ENCODE peak calls at places on chromosomes 1 and 21, in nine cellular contexts. U is stimulated activated CD4-positive, alpha-beta T cell treated with anti-CD3 and anti-CD28 coated beads, Interleukin-2, amount 100 ng/mL, for 48 hours; C is NCI-H2029; D is HFFc6; F is NCI-H1092; K is WTC11; L is stomach; T is activated T-helper 1 cell treated with Interleukin-2 at 50 U/mL for 16 hours; Z is epithelial cell of esophagus. R is an unnamed sample.

GRCh38 chr1:193654951-193655705 is 468.7 kb upstream of the B3GALT2 start:
- DNase-seq in T (no peak), C (no peak), L (no peak), U (no peak), D (peak; percentile 41), K (no peak), F (no peak), Z (peak; percentile 66), R (no peak)

GRCh38 chr1:159979257-159979656 is 25.2 kb upstream of the SLAMF9 start:
- DNase-seq in D (no peak), Z (no peak), F (no peak), C (no peak), U (no peak), T (no peak), K (no peak), L (no peak), R (no peak)

GRCh38 chr1:25210728-25211127 is 21.6 kb downstream of the SYF2 start:
- DNase-seq in C (no peak), U (no peak), D (no peak), T (no peak), F (no peak), K (no peak), Z (no peak), L (peak; percentile 8), R (no peak)

GRCh38 chr1:16980473-16981268 is at the start of gene MFAP2:
- DNase-seq in K (peak; percentile 66), U (no peak), D (peak; percentile 30), L (no peak), T (no peak), F (no peak), C (no peak), Z (peak; percentile 46), R (no peak)

GRCh38 chr1:163772266-163772665 is 450.5 kb downstream of the NUF2 start:
- DNase-seq in L (no peak), Z (no peak), T (no peak), D (no peak), U (no peak), C (no peak), F (no peak), K (no peak), R (no peak)

GRCh38 chr21:25373126-25374082 is 233.9 kb downstream of the MRPL39 start:
- DNase-seq in U (no peak), K (peak; percentile 36), F (no peak), D (no peak), C (no peak), T (no peak), Z (no peak), L (no peak), R (no peak)

GRCh38 chr1:154998818-154999650 is 3.6 kb upstream of the ZBTB7B start:
- DNase-seq in U (peak; percentile 80), L (peak; percentile 60), D (peak; percentile 56), K (peak; percentile 90), Z (peak; percentile 60), T (peak; percentile 52), C (peak; percentile 22), F (no peak), R (peak; percentile 51)

GRCh38 chr1:168279253-168279652 is 1.4 kb upstream of the TBX19 start:
- DNase-seq in D (no peak), C (no peak), Z (no peak), U (no peak), T (no peak), L (no peak), F (no peak), K (no peak), R (no peak)

GRCh38 chr1:81512242-81512641 is 288.5 kb upstream of the ADGRL2 start:
- DNase-seq in C (no peak), T (no peak), K (no peak), F (no peak), U (no peak), Z (no peak), L (no peak), D (no peak), R (no peak)

GRCh38 chr1:199794105-199794863 is 233.2 kb upstream of the NR5A2 start:
- DNase-seq in L (no peak), D (no peak), F (no peak), U (no peak), Z (peak; percentile 42), K (no peak), C (no peak), T (no peak), R (no peak)

GRCh38 chr1:31897534-31898100 is 40.6 kb downstream of the PTP4A2 start:
- DNase-seq in F (no peak), K (no peak), C (no peak), Z (peak; percentile 45), U (no peak), D (no peak), L (no peak), T (no peak), R (no peak)

GRCh38 chr1:228478912-228479665 is 8.1 kb upstream of the RNF187 start:
- DNase-seq in T (no peak), D (no peak), K (peak; percentile 69), U (no peak), C (no peak), Z (no peak), F (no peak), L (no peak), R (no peak)

GRCh38 chr1:160708118-160708517 is 3.5 kb downstream of the CD48 start:
- DNase-seq in T (no peak), L (no peak), K (no peak), Z (no peak), U (no peak), D (no peak), C (no peak), F (no peak), R (no peak)

GRCh38 chr21:43812139-43812821 is 22.9 kb downstream of the RRP1 start:
- DNase-seq in Z (peak; percentile 93), F (no peak), L (peak; percentile 32), K (no peak), D (no peak), U (no peak), T (no peak), C (peak; percentile 44), R (no peak)

GRCh38 chr1:20087668-20088067 is 17.7 kb downstream of the PLA2G5 start:
- DNase-seq in T (no peak), L (no peak), C (no peak), F (no peak), U (no peak), Z (no peak), D (no peak), K (peak; percentile 15), R (no peak)

GRCh38 chr1:65176071-65176470 is 28.1 kb downstream of the AK4 start:
- DNase-seq in K (no peak), L (no peak), Z (no peak), C (no peak), D (no peak), T (no peak), U (no peak), F (no peak), R (no peak)

GRCh38 chr1:18607289-18607760 is 23.3 kb upstream of the PAX7 start:
- DNase-seq in T (no peak), L (no peak), D (no peak), Z (no peak), U (no peak), K (no peak), F (no peak), C (no peak), R (no peak)

GRCh38 chr1:100087396-100087795 is 45.3 kb downstream of the SASS6 start:
- DNase-seq in L (no peak), F (no peak), K (no peak), Z (no peak), U (no peak), D (no peak), T (no peak), C (no peak), R (no peak)

GRCh38 chr1:45334308-45335245 is 5.4 kb upstream of the TOE1 start:
- DNase-seq in L (no peak), F (no peak), D (no peak), Z (no peak), T (no peak), K (peak; percentile 36), C (no peak), U (no peak), R (no peak)

GRCh38 chr1:1063945-1064831 is 9.9 kb downstream of the RNF223 start:
- DNase-seq in Z (peak; percentile 68), U (peak; percentile 76), D (peak; percentile 53), F (no peak), T (peak; percentile 66), K (peak; percentile 79), L (peak; percentile 77), C (no peak), R (peak; percentile 59)

GRCh38 chr1:154797175-154797574 is 72.9 kb downstream of the KCNN3 start:
- DNase-seq in Z (no peak), F (no peak), U (no peak), D (no peak), C (no peak), T (no peak), K (no peak), L (no peak), R (no peak)

GRCh38 chr1:29235955-29236742 is at the start of gene PTPRU:
- DNase-seq in F (peak; percentile 57), L (peak; percentile 84), T (peak; percentile 68), D (peak; percentile 39), C (peak; percentile 67), Z (peak; percentile 78), K (peak; percentile 85), U (peak; percentile 81), R (peak; percentile 76)

GRCh38 chr1:101144868-101145808 is 91.7 kb upstream of the S1PR1 start:
- DNase-seq in Z (no peak), C (no peak), F (no peak), K (no peak), L (no peak), T (no peak), U (no peak), D (peak; percentile 11), R (no peak)

GRCh38 chr1:210692796-210693195 is 364.1 kb downstream of the HHAT start:
- DNase-seq in U (no peak), D (no peak), L (no peak), F (no peak), C (no peak), T (no peak), K (no peak), Z (no peak), R (no peak)

GRCh38 chr1:230191079-230191478 is 124.0 kb downstream of the GALNT2 start:
- DNase-seq in C (no peak), U (no peak), L (peak; percentile 27), Z (no peak), K (no peak), F (no peak), D (peak; percentile 74), T (no peak), R (no peak)

GRCh38 chr1:32695098-32695904 is 7.3 kb downstream of the SYNC start:
- DNase-seq in L (peak; percentile 90), C (peak; percentile 12), F (no peak), K (no peak), U (no peak), Z (no peak), D (peak; percentile 72), T (no peak), R (no peak)

GRCh38 chr1:8516793-8517556 is 199.1 kb downstream of the SLC45A1 start:
- DNase-seq in L (no peak), C (no peak), K (no peak), U (no peak), D (peak; percentile 57), F (no peak), Z (no peak), T (no peak), R (no peak)

GRCh38 chr21:45542242-45542666 is at the start of gene SLC19A1:
- DNase-seq in Z (peak; percentile 68), U (peak; percentile 67), K (peak; percentile 45), T (peak; percentile 61), F (peak; percentile 52), L (peak; percentile 79), D (no peak), C (no peak), R (peak; percentile 77)

GRCh38 chr1:236117710-236118109 is 24.6 kb upstream of the GPR137B start:
- DNase-seq in C (no peak), K (no peak), T (no peak), F (no peak), Z (peak; percentile 75), L (no peak), D (no peak), U (no peak), R (no peak)

GRCh38 chr1:236536540-236536939 is 12.8 kb downstream of the LGALS8 start:
- DNase-seq in U (no peak), C (peak; percentile 60), D (no peak), F (no peak), T (no peak), L (no peak), Z (no peak), K (peak; percentile 39), R (no peak)

GRCh38 chr1:235952950-235953615 is 86.4 kb upstream of the LYST start:
- DNase-seq in K (no peak), F (no peak), Z (peak; percentile 25), U (peak; percentile 24), D (no peak), L (no peak), C (no peak), T (no peak), R (no peak)